ENCODE peak calls at places on chromosomes 12 and 14, in nine cellular contexts. N, A, M, V, K, D, J, W and H are unnamed samples.

GRCh38 chr12:15494329-15495046 is 172.2 kb downstream of the PTPRO start:
- DNase-seq in J (no peak), A (no peak), W (no peak), N (no peak), M (no peak), K (no peak), V (no peak), D (peak), H (no peak)

GRCh38 chr12:101172316-101172715 is 37.7 kb downstream of the SLC5A8 start:
- DNase-seq in V (no peak), J (no peak), N (no peak), K (no peak), W (no peak), M (peak), D (peak), A (peak), H (no peak)

GRCh38 chr12:99600388-99600787 is 47.2 kb upstream of the GARIN6 start:
- DNase-seq in M (no peak), D (no peak), N (no peak), W (no peak), V (no peak), A (no peak), K (no peak), J (peak), H (no peak)

GRCh38 chr14:68756071-68756481 is 36.8 kb downstream of the ZFP36L1 start:
- DNase-seq in N (no peak), D (no peak), K (no peak), A (no peak), W (no peak), J (no peak), M (peak), V (no peak), H (no peak)

GRCh38 chr12:43551271-43551970 is 582 bp downstream of the ADAMTS20 start:
- DNase-seq in J (no peak), D (no peak), V (no peak), K (no peak), N (no peak), W (no peak), A (no peak), M (peak), H (no peak)

GRCh38 chr14:24414077-24414476 is 15.3 kb downstream of the NYNRIN start:
- DNase-seq in J (no peak), D (no peak), A (no peak), K (no peak), V (no peak), W (no peak), N (no peak), M (no peak), H (no peak)

GRCh38 chr14:58239259-58240210 is 5.1 kb upstream of the PSMA3 start:
- DNase-seq in V (peak), W (peak), A (peak), K (peak), N (peak), M (peak), J (peak), D (peak), H (peak)

GRCh38 chr14:104382361-104383087 is 197.0 kb upstream of the C14orf180 start:
- DNase-seq in W (no peak), D (no peak), J (no peak), N (no peak), A (no peak), M (no peak), K (no peak), V (no peak), H (no peak)

GRCh38 chr12:60100852-60101251 is 505.0 kb downstream of the SLC16A7 start:
- DNase-seq in J (no peak), D (no peak), V (no peak), K (no peak), A (no peak), N (no peak), W (no peak), M (no peak), H (no peak)

GRCh38 chr12:57111046-57111698 is at the start of gene STAT6:
- DNase-seq in A (peak), J (no peak), W (peak), V (peak), D (peak), M (peak), K (peak), N (peak), H (peak)